ENCODE peak calls at places on chromosomes 11 and 22, in nine cellular contexts. I, P, O, R, G, J, D, T and M are unnamed samples.

GRCh38 chr11:83835423-83835822 is 549.3 kb upstream of the CCDC90B start:
- DNase-seq in I (no peak), P (no peak), O (no peak), R (no peak), G (no peak), J (no peak), D (no peak), T (no peak), M (no peak)

GRCh38 chr11:120199613-120200012 is 11.2 kb upstream of the OAF start:
- DNase-seq in I (no peak), P (no peak), O (no peak), R (no peak), G (no peak), J (no peak), D (no peak), T (no peak), M (no peak)

GRCh38 chr11:112734207-112734606 is 227.0 kb upstream of the NCAM1 start:
- DNase-seq in I (peak; percentile 71), P (peak; percentile 26), O (no peak), R (no peak), G (peak; percentile 35), J (no peak), D (peak; percentile 63), T (no peak), M (no peak)

GRCh38 chr11:95989780-95990179 is 65.9 kb upstream of the MTMR2 start:
- DNase-seq in I (no peak), P (no peak), O (no peak), R (no peak), G (no peak), J (no peak), D (no peak), T (no peak), M (no peak)

GRCh38 chr11:62852523-62853188 is 13.3 kb upstream of the WDR74 start:
- DNase-seq in I (no peak), P (no peak), O (no peak), R (no peak), G (no peak), J (no peak), D (no peak), T (no peak), M (no peak)

GRCh38 chr11:16925495-16926065 is 88.6 kb downstream of the PLEKHA7 start:
- DNase-seq in I (peak; percentile 82), P (no peak), O (peak; percentile 77), R (no peak), G (peak; percentile 51), J (no peak), D (peak; percentile 68), T (no peak), M (peak; percentile 72)

GRCh38 chr22:19745155-19746133 is 15.1 kb upstream of the TBX1 start:
- DNase-seq in I (no peak), P (no peak), O (no peak), R (no peak), G (peak; percentile 77), J (no peak), D (no peak), T (no peak), M (no peak)

GRCh38 chr11:45173064-45173463 is 26.6 kb downstream of the PRDM11 start:
- DNase-seq in I (no peak), P (no peak), O (no peak), R (no peak), G (no peak), J (no peak), D (no peak), T (no peak), M (peak; percentile 80)

GRCh38 chr11:73860202-73860601 is 16.4 kb downstream of the COA4 start:
- DNase-seq in I (no peak), P (no peak), O (no peak), R (no peak), G (no peak), J (no peak), D (no peak), T (no peak), M (no peak)

GRCh38 chr11:27011560-27012253 is 17.8 kb downstream of the FIBIN start:
- DNase-seq in I (no peak), P (no peak), O (no peak), R (no peak), G (no peak), J (no peak), D (no peak), T (no peak), M (no peak)

GRCh38 chr11:72203163-72203562 is 11.2 kb downstream of the FOLR1 start:
- DNase-seq in I (no peak), P (no peak), O (no peak), R (no peak), G (no peak), J (no peak), D (no peak), T (no peak), M (no peak)

GRCh38 chr11:74084796-74085541 is 76.1 kb upstream of the UCP3 start:
- DNase-seq in I (no peak), P (no peak), O (peak; percentile 23), R (no peak), G (no peak), J (no peak), D (peak; percentile 2), T (no peak), M (no peak)

GRCh38 chr11:117176186-117176585 is 2.4 kb upstream of the SIDT2 start:
- DNase-seq in I (no peak), P (no peak), O (no peak), R (no peak), G (no peak), J (no peak), D (no peak), T (no peak), M (no peak)